ENCODE peak calls at places on chromosomes 1 and 21, in six cellular contexts. N is fibroblast of the conjunctiva; P is NCI-H748 treated with DMSO at 0.1 percent for 48 hours; X is activated T-helper 1 cell treated with Interleukin-2 at 50 U/mL for 16 hours; M is activated naive CD4-positive, alpha-beta T cell treated with anti-CD3 and anti-CD28 coated beads, Interleukin-2, amount 50 U/mL, for 16 hours; L is HTR-8/SVneo. G is an unnamed sample.

GRCh38 chr21:46195595-46196195 is 11.4 kb upstream of the SPATC1L start:
- DNase-seq in N (no peak), P (no peak), X (no peak), M (no peak), L (no peak), G (no peak)

GRCh38 chr21:35593000-35593502 is 467.3 kb downstream of the SETD4 start:
- DNase-seq in N (peak; percentile 12), P (no peak), X (no peak), M (no peak), L (no peak), G (no peak)

GRCh38 chr1:200107004-200107470 is 79.5 kb downstream of the NR5A2 start:
- DNase-seq in N (no peak), P (peak; percentile 6), X (no peak), M (no peak), L (no peak), G (no peak)

GRCh38 chr1:167425482-167425881 is 92.8 kb downstream of the CD247 start:
- DNase-seq in N (no peak), P (no peak), X (no peak), M (no peak), L (no peak), G (no peak)

GRCh38 chr1:12232221-12232620 is 2.4 kb downstream of the VPS13D start:
- DNase-seq in N (no peak), P (no peak), X (no peak), M (no peak), L (no peak), G (no peak)

GRCh38 chr1:64861611-64862010 is 104.7 kb downstream of the JAK1 start:
- DNase-seq in N (no peak), P (no peak), X (no peak), M (no peak), L (peak; percentile 34), G (no peak)

GRCh38 chr1:243748706-243749283 is 101.2 kb downstream of the AKT3 start:
- DNase-seq in N (peak; percentile 77), P (peak; percentile 54), X (no peak), M (no peak), L (peak; percentile 64), G (peak; percentile 52)

GRCh38 chr21:33101300-33102005 is 31.5 kb downstream of the OLIG1 start:
- DNase-seq in N (no peak), P (no peak), X (no peak), M (no peak), L (no peak), G (no peak)

GRCh38 chr1:94832446-94832845 is 12.3 kb downstream of the SLC44A3 start:
- DNase-seq in N (peak; percentile 22), P (no peak), X (no peak), M (no peak), L (no peak), G (no peak)

GRCh38 chr1:170765712-170766330 is 101.9 kb downstream of the PRRX1 start:
- DNase-seq in N (peak; percentile 43), P (no peak), X (no peak), M (no peak), L (no peak), G (no peak)

GRCh38 chr1:164591858-164592257 is 32.9 kb downstream of the PBX1 start:
- DNase-seq in N (no peak), P (no peak), X (no peak), M (no peak), L (peak; percentile 42), G (no peak)

GRCh38 chr1:6185635-6186382 is 5.7 kb upstream of the CHD5 start:
- DNase-seq in N (peak; percentile 29), P (no peak), X (no peak), M (peak; percentile 30), L (no peak), G (no peak)

GRCh38 chr21:42213082-42213774 is 5.7 kb upstream of the ABCG1 start:
- DNase-seq in N (no peak), P (no peak), X (no peak), M (no peak), L (no peak), G (no peak)

GRCh38 chr1:24112381-24113169 is 640 bp upstream of the MYOM3 start:
- DNase-seq in N (peak; percentile 55), P (no peak), X (no peak), M (peak; percentile 33), L (peak; percentile 73), G (peak; percentile 4)

GRCh38 chr1:10777749-10778574 is 18.5 kb downstream of the CASZ1 start:
- DNase-seq in N (no peak), P (no peak), X (no peak), M (no peak), L (no peak), G (no peak)

GRCh38 chr1:33140153-33141149 is 41.4 kb downstream of the TRIM62 start:
- DNase-seq in N (no peak), P (no peak), X (no peak), M (no peak), L (no peak), G (no peak)

GRCh38 chr1:240235521-240236288 is 144.0 kb downstream of the FMN2 start:
- DNase-seq in N (no peak), P (no peak), X (no peak), M (no peak), L (no peak), G (no peak)

GRCh38 chr1:94971491-94971924 is 44.6 kb upstream of the CNN3 start:
- DNase-seq in N (peak; percentile 59), P (no peak), X (no peak), M (no peak), L (peak; percentile 48), G (no peak)

GRCh38 chr1:9482403-9482802 is 56.9 kb upstream of the SLC25A33 start:
- DNase-seq in N (no peak), P (no peak), X (no peak), M (no peak), L (no peak), G (no peak)

GRCh38 chr1:156801409-156802121 is 15.1 kb downstream of the SH2D2A start:
- DNase-seq in N (peak; percentile 88), P (no peak), X (no peak), M (no peak), L (no peak), G (no peak)

GRCh38 chr1:154453577-154454352 is 48.3 kb upstream of the TDRD10 start:
- DNase-seq in N (peak; percentile 43), P (no peak), X (no peak), M (no peak), L (peak; percentile 39), G (no peak)

GRCh38 chr1:218671573-218671972 is 326.4 kb downstream of the TGFB2 start:
- DNase-seq in N (peak; percentile 59), P (peak; percentile 24), X (no peak), M (no peak), L (peak; percentile 45), G (no peak)

GRCh38 chr1:25135903-25136302 is 96.4 kb downstream of the SYF2 start:
- DNase-seq in N (no peak), P (no peak), X (no peak), M (no peak), L (no peak), G (no peak)

GRCh38 chr1:86648255-86648654 is 56.1 kb upstream of the SH3GLB1 start:
- DNase-seq in N (peak; percentile 26), P (peak; percentile 22), X (no peak), M (no peak), L (peak; percentile 5), G (no peak)

GRCh38 chr1:218209351-218209861 is 75.7 kb upstream of the RRP15 start:
- DNase-seq in N (peak; percentile 72), P (no peak), X (no peak), M (no peak), L (peak; percentile 34), G (no peak)

GRCh38 chr1:31183927-31184554 is 55.6 kb downstream of the NKAIN1 start:
- DNase-seq in N (peak; percentile 17), P (peak; percentile 26), X (no peak), M (no peak), L (peak; percentile 46), G (peak; percentile 26)

GRCh38 chr1:41672173-41672572 is 187.7 kb upstream of the EDN2 start:
- DNase-seq in N (no peak), P (no peak), X (no peak), M (no peak), L (peak; percentile 87), G (no peak)

GRCh38 chr1:47993881-47994625 is 3.1 kb downstream of the TRABD2B start:
- DNase-seq in N (no peak), P (no peak), X (no peak), M (no peak), L (no peak), G (no peak)

GRCh38 chr1:59139396-59139795 is 157.5 kb upstream of the FGGY start:
- DNase-seq in N (no peak), P (no peak), X (no peak), M (no peak), L (no peak), G (no peak)

GRCh38 chr1:27318596-27318995 is 3.4 kb upstream of the TMEM222 start:
- DNase-seq in N (peak; percentile 53), P (no peak), X (no peak), M (no peak), L (no peak), G (no peak)

GRCh38 chr1:61004269-61005003 is 77.9 kb upstream of the NFIA start:
- DNase-seq in N (peak; percentile 18), P (no peak), X (no peak), M (no peak), L (no peak), G (no peak)